ENCODE peak calls at places on chromosomes 16 and 17, in four cellular contexts. C is HL-60, D is GM12878, E is K562. A is an unnamed sample.
A peak's percentile ranks its signal among the peaks of the same experiment; 100 is the strongest.

GRCh38 chr16:74607310-74607966 is 524 bp upstream of the GLG1 start:
- DNase-seq in D (no peak), E (no peak), C (no peak), A (no peak)

GRCh38 chr16:86614699-86615098 is 36.4 kb downstream of the FOXL1 start:
- DNase-seq in C (no peak), E (no peak), D (no peak), A (no peak)

GRCh38 chr17:36930501-36930900 is 6.8 kb upstream of the LHX1 start:
- DNase-seq in D (no peak), E (no peak), C (no peak), A (no peak)

GRCh38 chr17:71793550-71793949 is 327.3 kb upstream of the SOX9 start:
- DNase-seq in E (no peak), D (no peak), C (no peak), A (no peak)

GRCh38 chr17:68431661-68432071 is 25.6 kb downstream of the WIPI1 start:
- DNase-seq in E (no peak), C (peak; percentile 48), D (no peak), A (no peak)

GRCh38 chr17:19733953-19734526 is 14.1 kb downstream of the ALDH3A1 start:
- DNase-seq in E (no peak), D (no peak), C (no peak), A (no peak)

GRCh38 chr17:44581868-44582267 is 24.6 kb downstream of the FZD2 start:
- DNase-seq in D (no peak), E (no peak), C (peak; percentile 23), A (no peak)

GRCh38 chr16:57480127-57480753 is 6.1 kb downstream of the DOK4 start:
- DNase-seq in C (no peak), D (no peak), E (peak; percentile 85), A (no peak)

GRCh38 chr16:83992624-83993023 is 24.6 kb downstream of the NECAB2 start:
- DNase-seq in E (no peak), D (no peak), C (no peak), A (no peak)

GRCh38 chr17:50638851-50639767 is 4.4 kb downstream of the ABCC3 start:
- DNase-seq in C (no peak), E (no peak), D (no peak), A (no peak)

GRCh38 chr17:36867716-36868115 is 69.6 kb upstream of the LHX1 start:
- DNase-seq in C (no peak), D (no peak), E (no peak), A (no peak)

GRCh38 chr17:35087731-35088646 is 24.5 kb upstream of the RFFL start:
- DNase-seq in D (no peak), E (peak; percentile 44), C (peak; percentile 54), A (no peak)

GRCh38 chr17:35088647-35088910 is 25.1 kb upstream of the RFFL start:
- DNase-seq in C (no peak), E (no peak), D (no peak), A (no peak)

GRCh38 chr17:35086931-35087573 is 23.5 kb upstream of the RFFL start:
- DNase-seq in D (no peak), C (peak; percentile 16), E (no peak), A (no peak)

GRCh38 chr17:35088911-35089845 is 25.7 kb upstream of the RFFL start:
- DNase-seq in C (peak; percentile 76), D (no peak), E (peak; percentile 93), A (peak; percentile 79)

DNA sequence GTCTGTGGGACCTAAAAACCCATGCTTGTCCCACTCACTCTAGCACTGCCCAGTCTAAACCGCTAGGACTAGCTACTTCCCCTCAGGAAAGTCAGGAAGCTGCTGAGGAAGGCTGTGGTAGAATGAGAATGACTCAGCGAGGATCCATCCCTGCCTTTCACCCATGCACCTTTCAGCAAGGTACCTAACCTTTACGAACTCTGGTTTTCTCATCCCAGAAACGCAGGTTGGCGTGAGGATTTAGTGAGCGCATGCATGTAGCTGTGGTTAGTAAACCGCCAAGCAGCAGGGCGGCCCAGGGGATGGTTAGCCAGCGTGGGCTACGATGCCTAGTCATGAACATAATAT is 26.3 kb upstream of the RFFL start:
- DNase-seq in C (peak; percentile 64), E (peak; percentile 44), D (no peak), A (no peak)
- TF ChIP-seq SPI1 in C (peak; percentile 57), E (peak; percentile 64), D (peak; percentile 47), A (peak; percentile 51)

DNA sequence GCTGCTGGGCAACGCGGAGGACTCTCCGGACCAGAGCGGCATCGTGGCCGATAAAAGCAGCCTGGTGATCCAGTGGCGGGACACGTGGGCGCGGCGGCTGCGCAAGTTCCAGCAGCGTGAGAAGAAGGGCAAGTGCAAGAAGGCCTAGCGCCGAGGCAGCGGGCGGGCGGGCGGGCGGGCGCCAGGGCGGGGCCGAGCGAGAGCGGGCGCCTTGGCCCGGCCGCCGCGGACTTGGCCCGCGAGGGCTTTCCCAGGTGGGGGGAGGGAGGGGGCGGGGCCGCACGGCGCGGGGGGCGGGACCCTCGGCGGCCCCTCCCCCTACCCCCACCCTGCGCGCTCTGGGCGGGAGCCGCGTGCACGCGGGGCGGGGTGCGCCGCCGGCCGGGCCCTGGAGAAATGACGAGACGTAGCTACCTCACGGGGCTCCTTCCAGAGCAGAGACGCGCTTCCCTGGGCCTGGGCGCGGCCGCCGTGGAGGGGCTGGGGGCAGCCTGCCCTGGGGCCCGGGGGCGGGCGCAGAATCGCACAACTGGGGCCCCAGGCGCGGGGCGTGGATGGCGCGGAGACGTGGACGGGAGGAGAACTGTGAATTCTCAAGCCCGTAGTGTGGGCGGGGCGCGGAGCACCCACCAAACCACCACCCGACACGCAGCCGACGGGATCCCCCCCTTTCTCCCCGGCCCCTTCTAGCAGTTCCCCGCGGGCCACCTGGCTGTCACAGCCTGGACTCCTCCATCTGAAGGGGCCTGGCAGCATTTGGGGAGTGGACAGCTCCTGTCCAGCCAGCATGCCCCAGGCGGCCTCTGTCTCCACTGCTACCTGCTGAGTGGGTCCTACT is 218.7 kb downstream of the NTN1 start:
- DNase-seq in E (peak; percentile 93), C (peak; percentile 34), D (no peak), A (peak; percentile 93)
- TF ChIP-seq SPI1 in E (no peak), C (no peak), D (no peak), A (no peak)

DNA sequence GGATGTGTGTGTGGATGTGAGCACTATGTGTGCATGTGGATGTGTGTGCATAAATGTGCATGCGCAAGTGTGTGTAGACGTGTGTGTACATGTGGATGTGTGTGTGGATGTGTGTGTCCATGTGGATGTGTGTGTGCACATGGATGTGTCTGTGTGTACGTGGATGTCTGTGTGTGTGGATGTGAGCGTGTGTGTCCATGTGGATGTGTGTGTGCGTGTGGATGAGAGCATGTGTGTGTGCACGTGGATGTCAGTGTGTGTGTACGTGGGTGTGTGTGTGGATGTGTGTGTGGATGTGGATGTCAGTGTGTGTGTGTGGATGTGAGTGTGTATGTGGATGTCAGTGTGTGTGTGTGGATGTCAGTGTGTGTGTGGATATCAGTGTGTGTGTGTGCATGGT is 63.6 kb upstream of the DOC2B start:
- DNase-seq in E (no peak), D (no peak), C (no peak), A (no peak)
- TF ChIP-seq SPI1 in E (no peak), D (no peak), C (no peak), A (no peak)

GRCh38 chr17:15999974-16000827 is 577 bp downstream of the TTC19 start:
- DNase-seq in E (no peak), D (no peak), C (peak; percentile 2), A (no peak)
- TF ChIP-seq SPI1 in E (no peak), D (no peak), C (no peak), A (no peak)